ENCODE peak calls at places on chromosome 2, in ten cellular contexts. U, T, G, X, K, C, E, Z, M and Q are unnamed samples.
A peak's percentile ranks its signal among the peaks of the same experiment; 100 is the strongest.

GRCh38 chr2:47272905-47273758 is 118.0 kb upstream of the STPG4 start:
- DNase-seq in U (no peak), T (no peak), G (no peak), X (no peak), K (no peak), C (no peak), E (no peak), Z (no peak), M (no peak), Q (no peak)

GRCh38 chr2:42905341-42906114 is 113.1 kb upstream of the HAAO start:
- DNase-seq in U (no peak), T (no peak), G (no peak), X (peak; percentile 71), K (no peak), C (no peak), E (no peak), Z (no peak), M (no peak), Q (peak; percentile 67)

GRCh38 chr2:201654611-201655384 is 11.5 kb upstream of the TMEM237 start:
- DNase-seq in U (no peak), T (no peak), G (no peak), X (peak; percentile 93), K (no peak), C (peak; percentile 67), E (no peak), Z (no peak), M (no peak), Q (peak; percentile 74)

GRCh38 chr2:101145406-101145805 is 5.8 kb downstream of the TBC1D8 start:
- DNase-seq in U (no peak), T (no peak), G (peak; percentile 51), X (no peak), K (no peak), C (no peak), E (no peak), Z (no peak), M (peak; percentile 30), Q (peak; percentile 29)

GRCh38 chr2:162591403-162592083 is 247.0 kb downstream of the KCNH7 start:
- DNase-seq in U (no peak), T (no peak), G (no peak), X (no peak), K (no peak), C (no peak), E (no peak), Z (no peak), M (no peak), Q (no peak)

GRCh38 chr2:121080013-121080772 is 204.8 kb downstream of the TFCP2L1 start:
- DNase-seq in U (peak; percentile 73), T (no peak), G (peak; percentile 37), X (peak; percentile 33), K (peak; percentile 69), C (no peak), E (no peak), Z (no peak), M (no peak), Q (peak; percentile 47)

GRCh38 chr2:219520079-219520478 is 5.8 kb downstream of the ASIC4 start:
- DNase-seq in U (no peak), T (no peak), G (no peak), X (no peak), K (no peak), C (no peak), E (no peak), Z (no peak), M (no peak), Q (no peak)

GRCh38 chr2:210540471-210541257 is 15.7 kb upstream of the CPS1 start:
- DNase-seq in U (no peak), T (no peak), G (no peak), X (no peak), K (no peak), C (no peak), E (no peak), Z (no peak), M (no peak), Q (no peak)

GRCh38 chr2:148674063-148675020 is 29.8 kb downstream of the EPC2 start:
- DNase-seq in U (no peak), T (no peak), G (peak; percentile 28), X (no peak), K (no peak), C (no peak), E (no peak), Z (no peak), M (no peak), Q (no peak)

GRCh38 chr2:202560200-202560599 is 74.6 kb upstream of the FAM117B start:
- DNase-seq in U (no peak), T (no peak), G (no peak), X (no peak), K (no peak), C (no peak), E (no peak), Z (no peak), M (no peak), Q (no peak)

DNA sequence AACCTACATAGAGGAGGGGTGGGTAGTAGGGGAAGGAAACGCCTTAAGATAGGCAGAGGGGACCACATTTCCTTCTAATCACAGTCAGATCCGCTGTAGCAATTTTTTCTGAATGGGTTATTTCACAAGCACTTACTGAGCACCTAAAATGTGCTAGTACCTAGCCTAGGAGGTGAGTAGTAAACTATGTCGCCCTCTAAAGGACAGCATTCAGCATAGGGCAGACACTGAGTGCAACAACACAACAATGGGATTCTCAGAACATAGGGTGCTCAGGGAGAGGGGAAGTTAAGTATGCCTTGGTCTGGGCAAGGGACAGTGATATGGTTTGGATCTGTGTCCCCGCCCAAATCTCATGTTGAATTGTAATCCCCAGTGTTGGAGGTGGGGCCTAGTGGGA is 166.1 kb upstream of the RAB6C start:
- DNase-seq in U (no peak), T (no peak), G (peak; percentile 6), X (no peak), K (no peak), C (no peak), E (no peak), Z (no peak), M (no peak), Q (no peak)
- TF ChIP-seq CTCF in U (peak; percentile 18), T (no peak), G (peak; percentile 22), X (peak; percentile 38), K (no peak), C (no peak), E (no peak), Z (no peak), M (no peak), Q (no peak)

GRCh38 chr2:200577000-200577399 is 8.8 kb upstream of the AOX1 start:
- DNase-seq in U (no peak), T (no peak), G (no peak), X (no peak), K (no peak), C (no peak), E (no peak), Z (no peak), M (no peak), Q (no peak)
- TF ChIP-seq CTCF in U (peak; percentile 8), T (no peak), G (no peak), X (peak; percentile 20), K (no peak), C (peak; percentile 14), E (no peak), Z (no peak), M (no peak), Q (peak; percentile 26)

GRCh38 chr2:37738266-37738885 is 66.9 kb upstream of the CDC42EP3 start:
- DNase-seq in U (no peak), T (no peak), G (no peak), X (no peak), K (no peak), C (no peak), E (no peak), Z (no peak), M (no peak), Q (no peak)
- TF ChIP-seq CTCF in U (no peak), T (no peak), G (no peak), X (no peak), K (no peak), C (no peak), E (no peak), Z (no peak), M (no peak), Q (no peak)

DNA sequence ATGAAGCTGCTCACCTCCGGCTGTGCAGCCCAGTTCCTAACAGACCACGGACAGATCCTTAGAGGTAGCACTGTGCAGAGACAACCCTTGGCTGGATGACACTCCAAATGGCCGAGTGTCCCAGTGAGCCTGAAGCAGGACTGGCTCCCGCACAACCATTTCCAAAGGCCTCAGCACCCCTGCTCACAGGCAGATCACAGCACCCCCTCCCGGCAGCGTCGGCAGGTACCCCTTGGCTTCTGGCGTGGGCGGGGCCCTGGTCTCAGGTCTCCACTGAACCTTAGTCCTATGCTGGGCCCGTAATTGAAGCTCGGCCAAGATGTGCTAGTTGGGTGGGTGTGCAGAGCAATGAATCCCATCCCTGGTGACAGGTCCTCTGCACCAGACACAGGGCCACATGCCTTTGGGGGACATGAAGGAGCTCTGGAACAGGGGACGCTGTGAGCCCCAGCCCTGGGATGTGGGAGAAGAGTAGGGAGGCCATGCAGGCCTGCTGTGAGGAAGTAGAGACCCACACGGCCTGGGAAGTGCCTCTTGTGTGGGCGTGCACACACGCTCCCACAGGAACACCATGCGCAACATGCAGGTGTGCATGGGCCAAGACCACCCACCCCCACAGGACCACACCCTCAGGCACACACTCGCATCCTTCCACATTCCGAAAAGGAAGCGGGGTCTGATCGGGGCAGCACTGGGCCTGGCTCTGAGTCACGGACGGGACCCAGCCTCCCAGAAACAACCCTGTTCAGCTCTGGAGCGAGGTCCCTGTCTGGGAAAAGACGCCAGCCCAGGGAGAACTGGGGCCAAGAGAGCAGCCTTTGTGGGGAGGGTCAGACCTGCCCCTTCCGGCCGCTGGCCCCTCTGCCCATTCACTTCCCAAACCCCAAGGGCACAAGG is 2.8 kb downstream of the DUSP2 start:
- DNase-seq in U (no peak), T (no peak), G (no peak), X (no peak), K (no peak), C (no peak), E (peak; percentile 49), Z (no peak), M (no peak), Q (no peak)
- TF ChIP-seq CTCF in U (no peak), T (no peak), G (no peak), X (no peak), K (no peak), C (no peak), E (no peak), Z (no peak), M (no peak), Q (no peak)